ENCODE peak calls at places on chromosomes 13 and 19, in seven cellular contexts. N, Z, C, D, K, I and L are unnamed samples. For H3K4me1, the result is how much of the 10 kb centered on the place peaks cover.

GRCh38 chr19:50508850-50509190 is 2.2 kb downstream of the JOSD2 start:
- DNase-seq in N (no peak), Z (no peak), C (no peak), D (no peak), K (no peak), I (no peak), L (no peak)

GRCh38 chr19:7252364-7252763 is 41.9 kb downstream of the INSR start:
- DNase-seq in N (no peak), Z (no peak), C (no peak), D (no peak), K (no peak), I (no peak), L (no peak)

GRCh38 chr13:22357132-22357531 is 686.3 kb downstream of the FGF9 start:
- DNase-seq in N (no peak), Z (no peak), C (no peak), D (no peak), K (no peak), I (no peak), L (no peak)

GRCh38 chr19:41870401-41870873 is 6.6 kb upstream of the CD79A start:
- DNase-seq in N (no peak), Z (no peak), C (no peak), D (no peak), K (no peak), I (no peak), L (peak)

GRCh38 chr19:2035590-2035991 is 15.5 kb downstream of the MKNK2 start:
- DNase-seq in N (no peak), Z (peak), C (no peak), D (peak), K (no peak), I (peak), L (peak)

GRCh38 chr19:39846678-39847486 is 703 bp upstream of the FBL start:
- DNase-seq in N (no peak), Z (peak), C (no peak), D (no peak), K (no peak), I (peak), L (peak)

GRCh38 chr19:10270180-10270615 is 722 bp upstream of the ICAM1 start:
- DNase-seq in N (no peak), Z (peak), C (no peak), D (peak), K (peak), I (peak), L (peak)

GRCh38 chr19:34217952-34218817 is 36.2 kb upstream of the GARRE1 start:
- DNase-seq in N (peak), Z (no peak), C (no peak), D (no peak), K (no peak), I (no peak), L (peak)

GRCh38 chr19:4633140-4633967 is 6.0 kb upstream of the TNFAIP8L1 start:
- DNase-seq in N (peak), Z (peak), C (peak), D (peak), K (peak), I (peak), L (peak)

GRCh38 chr13:38898481-38898880 is 92.2 kb downstream of the STOML3 start:
- DNase-seq in N (no peak), Z (no peak), C (no peak), D (no peak), K (peak), I (no peak), L (no peak)

GRCh38 chr13:110624766-110625756 is 9.7 kb downstream of the NAXD start:
- DNase-seq in N (no peak), Z (peak), C (no peak), D (no peak), K (no peak), I (peak), L (peak)

GRCh38 chr13:100106005-100106404 is 17.1 kb downstream of the PCCA start:
- DNase-seq in N (no peak), Z (no peak), C (no peak), D (peak), K (no peak), I (no peak), L (no peak)

DNA sequence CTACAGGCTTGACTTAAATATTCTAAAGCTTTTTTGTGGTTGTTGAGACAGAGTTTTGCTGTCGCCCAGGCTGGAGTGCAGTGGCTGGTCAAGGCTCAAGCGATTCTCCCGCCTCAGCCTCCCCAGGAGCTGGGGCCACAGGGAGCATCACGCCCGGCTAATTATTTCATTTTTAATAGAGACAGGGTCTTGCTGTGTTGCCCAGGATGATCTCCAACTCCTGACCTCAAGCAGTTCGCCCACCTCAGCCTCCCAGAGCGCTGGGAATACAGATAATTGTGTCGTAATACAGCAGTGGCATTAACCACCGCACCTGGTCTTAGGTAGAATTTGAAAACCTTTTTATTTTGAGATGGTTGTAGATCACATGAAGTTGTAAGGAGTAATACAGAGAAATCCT is 1.5 kb upstream of the DCUN1D2 start:
- DNase-seq in N (no peak), Z (no peak), C (no peak), D (no peak), K (no peak), I (no peak), L (no peak)
- H3K4me1 ChIP-seq in N (under half), Z (under half), C (under half), D (half or more), K (under half), I (under half), L (under half)

GRCh38 chr13:98998831-98999634 is 21.2 kb upstream of the DOCK9 start:
- DNase-seq in N (peak), Z (no peak), C (no peak), D (no peak), K (no peak), I (no peak), L (no peak)
- H3K4me2 ChIP-seq in N (peak), Z (no peak), C (no peak), D (no peak), K (no peak), I (no peak), L (no peak)

GRCh38 chr13:46654956-46655726 is 102.2 kb downstream of the LRCH1 start:
- DNase-seq in N (no peak), Z (no peak), C (no peak), D (no peak), K (no peak), I (no peak), L (no peak)
- H3K4me1 ChIP-seq in N (under half), Z (under half), C (under half), D (under half), K (under half), I (under half), L (under half)

GRCh38 chr13:87814444-87814843 is 143.3 kb downstream of the SLITRK5 start:
- DNase-seq in N (no peak), Z (no peak), C (no peak), D (no peak), K (no peak), I (no peak), L (no peak)

GRCh38 chr13:87810391-87810801 is 139.2 kb downstream of the SLITRK5 start:
- DNase-seq in N (no peak), Z (peak), C (peak), D (no peak), K (no peak), I (peak), L (no peak)

DNA sequence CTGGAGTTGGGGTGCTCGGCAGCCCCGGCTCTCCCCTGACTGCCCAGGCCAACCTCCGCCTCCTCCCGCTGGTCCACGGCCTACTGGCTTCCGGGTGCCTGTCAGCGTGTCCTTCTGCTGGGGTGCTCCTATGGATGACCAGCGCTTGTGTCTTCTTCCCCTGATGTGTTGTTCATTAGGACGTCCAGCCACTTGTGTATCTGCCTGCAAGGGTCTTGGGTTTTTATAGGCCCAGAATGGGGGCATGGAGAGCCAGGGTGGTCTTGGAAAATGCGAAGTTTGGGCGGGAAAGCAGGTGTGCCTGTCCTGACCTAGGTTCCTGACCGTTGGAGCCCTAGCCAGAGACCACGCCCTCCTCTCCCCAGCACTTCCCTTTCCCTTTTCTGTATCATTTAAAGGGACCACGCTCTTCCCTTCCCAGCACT is 139.8 kb downstream of the SLITRK5 start:
- DNase-seq in N (no peak), Z (peak), C (no peak), D (no peak), K (no peak), I (no peak), L (no peak)
- H3K4me2 ChIP-seq in N (no peak), Z (no peak), C (peak), D (no peak), K (no peak), I (no peak), L (no peak)

DNA sequence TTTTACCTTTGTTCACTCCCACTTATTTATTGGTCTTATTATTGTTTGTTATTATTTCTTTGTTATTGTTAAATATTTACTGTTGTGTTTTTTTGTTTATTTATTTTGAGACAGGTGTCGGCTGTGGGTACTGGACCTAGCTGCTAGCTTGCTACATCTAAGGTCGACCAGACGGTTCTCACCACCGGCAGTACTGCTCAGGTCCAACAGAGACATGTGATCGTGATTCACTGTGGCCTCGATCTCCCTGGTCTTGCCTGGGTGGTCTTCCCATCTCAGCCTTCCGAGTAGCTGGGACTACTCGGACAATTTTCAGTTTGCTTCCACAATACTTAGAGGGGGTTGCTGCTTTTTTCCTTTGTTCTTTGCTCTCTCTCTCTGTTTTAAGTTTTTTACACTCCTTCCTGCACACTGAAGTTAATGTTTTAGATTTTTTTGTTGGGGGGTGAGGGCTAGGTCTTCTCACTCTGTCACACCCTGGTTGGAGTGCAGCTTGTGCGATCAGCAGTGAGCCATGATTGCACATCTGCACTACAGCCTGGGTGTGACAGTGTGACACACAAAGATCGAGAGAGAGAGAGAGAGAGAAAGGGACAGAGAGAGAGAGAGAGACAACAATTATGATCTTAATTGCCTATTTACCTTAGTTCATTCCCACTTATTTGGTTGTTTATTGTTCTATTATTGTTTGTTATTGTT is 1432.4 kb downstream of the UQCRFS1 start:
- DNase-seq in N (no peak), Z (no peak), C (no peak), D (no peak), K (no peak), I (no peak), L (no peak)
- H3K4me1 ChIP-seq in N (under half), Z (under half), C (under half), D (under half), K (under half), I (under half), L (under half)

GRCh38 chr13:108003626-108004025 is 211.7 kb downstream of the LIG4 start:
- DNase-seq in N (no peak), Z (no peak), C (no peak), D (no peak), K (no peak), I (peak), L (no peak)

GRCh38 chr13:108000998-108001397 is 214.3 kb downstream of the LIG4 start:
- DNase-seq in N (no peak), Z (no peak), C (no peak), D (no peak), K (no peak), I (no peak), L (no peak)

GRCh38 chr13:108005231-108005630 is 210.1 kb downstream of the LIG4 start:
- DNase-seq in N (no peak), Z (no peak), C (no peak), D (no peak), K (no peak), I (no peak), L (no peak)

GRCh38 chr13:108006619-108007018 is 208.7 kb downstream of the LIG4 start:
- DNase-seq in N (no peak), Z (peak), C (no peak), D (no peak), K (no peak), I (no peak), L (no peak)
- H3K4me2 ChIP-seq in N (no peak), Z (no peak), C (no peak), D (no peak), K (no peak), I (no peak), L (no peak)